ENCODE peak calls at places on chromosomes 3 and 15, in eight cellular contexts. One of them, this sample, is unnamed.

GRCh38 chr3:16477054-16477453 is 36.4 kb downstream of the RFTN1 start:
- DNase-seq in bronchial epithelial cell: peak; percentile 17
- DNase-seq in pancreas: no peak
- DNase-seq in endothelial cell: no peak
- DNase-seq in body of pancreas: no peak
- DNase-seq in activated B cell treated with CpG ODN at 0.5 μM for 24 hours: no peak
- DNase-seq in psoas muscle: no peak
- DNase-seq in cardiac muscle cell: peak; percentile 56
- DNase-seq in this sample: no peak

GRCh38 chr3:20648921-20649381 is 462.9 kb upstream of the SGO1 start:
- DNase-seq in bronchial epithelial cell: peak; percentile 29
- DNase-seq in pancreas: no peak
- DNase-seq in endothelial cell: no peak
- DNase-seq in body of pancreas: no peak
- DNase-seq in activated B cell treated with CpG ODN at 0.5 μM for 24 hours: no peak
- DNase-seq in psoas muscle: no peak
- DNase-seq in cardiac muscle cell: peak; percentile 56
- DNase-seq in this sample: no peak

GRCh38 chr3:149702691-149703426 is 45.0 kb upstream of the WWTR1 start:
- DNase-seq in bronchial epithelial cell: peak; percentile 70
- DNase-seq in pancreas: no peak
- DNase-seq in endothelial cell: no peak
- DNase-seq in body of pancreas: no peak
- DNase-seq in activated B cell treated with CpG ODN at 0.5 μM for 24 hours: no peak
- DNase-seq in psoas muscle: no peak
- DNase-seq in cardiac muscle cell: peak; percentile 68
- DNase-seq in this sample: no peak

GRCh38 chr3:132228923-132229322 is 88.3 kb upstream of the ACP3 start:
- DNase-seq in bronchial epithelial cell: peak; percentile 45
- DNase-seq in pancreas: no peak
- DNase-seq in endothelial cell: no peak
- DNase-seq in body of pancreas: no peak
- DNase-seq in activated B cell treated with CpG ODN at 0.5 μM for 24 hours: no peak
- DNase-seq in psoas muscle: no peak
- DNase-seq in cardiac muscle cell: no peak
- DNase-seq in this sample: peak; percentile 33

GRCh38 chr3:1131156-1131555 is 38.3 kb downstream of the CNTN6 start:
- DNase-seq in bronchial epithelial cell: no peak
- DNase-seq in pancreas: no peak
- DNase-seq in endothelial cell: no peak
- DNase-seq in body of pancreas: no peak
- DNase-seq in activated B cell treated with CpG ODN at 0.5 μM for 24 hours: no peak
- DNase-seq in psoas muscle: no peak
- DNase-seq in cardiac muscle cell: no peak
- DNase-seq in this sample: peak; percentile 1

GRCh38 chr3:152554980-152555379 is 280.0 kb upstream of the P2RY1 start:
- DNase-seq in bronchial epithelial cell: no peak
- DNase-seq in pancreas: no peak
- DNase-seq in endothelial cell: no peak
- DNase-seq in body of pancreas: no peak
- DNase-seq in activated B cell treated with CpG ODN at 0.5 μM for 24 hours: no peak
- DNase-seq in psoas muscle: no peak
- DNase-seq in cardiac muscle cell: peak; percentile 71
- DNase-seq in this sample: no peak

GRCh38 chr3:64974401-64974800 is 286.6 kb upstream of the ADAMTS9 start:
- DNase-seq in bronchial epithelial cell: no peak
- DNase-seq in pancreas: no peak
- DNase-seq in endothelial cell: no peak
- DNase-seq in body of pancreas: no peak
- DNase-seq in activated B cell treated with CpG ODN at 0.5 μM for 24 hours: no peak
- DNase-seq in psoas muscle: no peak
- DNase-seq in cardiac muscle cell: no peak
- DNase-seq in this sample: no peak

GRCh38 chr15:57600197-57600596 is 8.5 kb downstream of the MYZAP start:
- DNase-seq in bronchial epithelial cell: no peak
- DNase-seq in pancreas: no peak
- DNase-seq in endothelial cell: no peak
- DNase-seq in body of pancreas: no peak
- DNase-seq in activated B cell treated with CpG ODN at 0.5 μM for 24 hours: no peak
- DNase-seq in psoas muscle: no peak
- DNase-seq in cardiac muscle cell: no peak
- DNase-seq in this sample: no peak

GRCh38 chr3:106119691-106120090 is 250.9 kb upstream of the CBLB start:
- DNase-seq in bronchial epithelial cell: no peak
- DNase-seq in pancreas: no peak
- DNase-seq in endothelial cell: no peak
- DNase-seq in body of pancreas: no peak
- DNase-seq in activated B cell treated with CpG ODN at 0.5 μM for 24 hours: no peak
- DNase-seq in psoas muscle: no peak
- DNase-seq in cardiac muscle cell: peak; percentile 43
- DNase-seq in this sample: no peak

GRCh38 chr3:106120334-106120733 is 251.5 kb upstream of the CBLB start:
- DNase-seq in bronchial epithelial cell: peak; percentile 58
- DNase-seq in pancreas: no peak
- DNase-seq in endothelial cell: no peak
- DNase-seq in body of pancreas: no peak
- DNase-seq in activated B cell treated with CpG ODN at 0.5 μM for 24 hours: no peak
- DNase-seq in psoas muscle: no peak
- DNase-seq in cardiac muscle cell: peak; percentile 46
- DNase-seq in this sample: no peak

GRCh38 chr3:106117490-106117858 is 248.7 kb upstream of the CBLB start:
- DNase-seq in bronchial epithelial cell: peak; percentile 62
- DNase-seq in pancreas: no peak
- DNase-seq in endothelial cell: no peak
- DNase-seq in body of pancreas: no peak
- DNase-seq in activated B cell treated with CpG ODN at 0.5 μM for 24 hours: no peak
- DNase-seq in psoas muscle: no peak
- DNase-seq in cardiac muscle cell: no peak
- DNase-seq in this sample: no peak

GRCh38 chr3:106124818-106125217 is 256.0 kb upstream of the CBLB start:
- DNase-seq in bronchial epithelial cell: no peak
- DNase-seq in pancreas: no peak
- DNase-seq in endothelial cell: no peak
- DNase-seq in body of pancreas: no peak
- DNase-seq in activated B cell treated with CpG ODN at 0.5 μM for 24 hours: no peak
- DNase-seq in psoas muscle: no peak
- DNase-seq in cardiac muscle cell: no peak
- DNase-seq in this sample: no peak

GRCh38 chr3:106121491-106122289 is 252.9 kb upstream of the CBLB start:
- DNase-seq in bronchial epithelial cell: peak; percentile 29
- DNase-seq in pancreas: no peak
- DNase-seq in endothelial cell: no peak
- DNase-seq in body of pancreas: no peak
- DNase-seq in activated B cell treated with CpG ODN at 0.5 μM for 24 hours: no peak
- DNase-seq in psoas muscle: no peak
- DNase-seq in cardiac muscle cell: no peak
- DNase-seq in this sample: no peak
- TF ChIP-seq CTCF in bronchial epithelial cell: no peak
- TF ChIP-seq CTCF in pancreas: no peak
- TF ChIP-seq CTCF in endothelial cell: no peak
- TF ChIP-seq CTCF in body of pancreas: no peak
- TF ChIP-seq CTCF in activated B cell treated with CpG ODN at 0.5 μM for 24 hours: no peak
- TF ChIP-seq CTCF in psoas muscle: no peak
- TF ChIP-seq CTCF in cardiac muscle cell: no peak
- TF ChIP-seq CTCF in this sample: no peak

DNA sequence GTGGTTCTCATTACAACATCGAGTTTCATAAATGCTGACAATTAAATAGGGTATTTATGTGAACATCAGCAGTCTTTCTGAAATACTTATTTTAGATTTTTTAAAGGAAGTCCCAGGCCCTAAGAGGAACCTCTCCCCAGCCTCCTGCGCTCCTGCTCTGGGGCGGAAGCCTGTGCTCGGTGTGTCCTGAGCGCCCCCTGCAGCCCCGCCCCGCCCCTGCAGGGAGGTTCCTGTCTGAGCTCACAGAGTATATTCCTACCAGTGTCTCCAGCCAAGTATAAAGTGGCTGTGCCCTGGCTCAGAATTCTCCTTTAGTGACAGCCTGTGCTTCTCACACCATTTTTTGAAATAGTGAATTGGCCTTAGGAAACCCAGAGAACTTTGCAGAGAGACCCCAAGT is 567.9 kb downstream of the GOLGA6L6 start:
- DNase-seq in bronchial epithelial cell: no peak
- DNase-seq in pancreas: no peak
- DNase-seq in endothelial cell: no peak
- DNase-seq in body of pancreas: no peak
- DNase-seq in activated B cell treated with CpG ODN at 0.5 μM for 24 hours: no peak
- DNase-seq in psoas muscle: no peak
- DNase-seq in cardiac muscle cell: no peak
- DNase-seq in this sample: no peak
- TF ChIP-seq CTCF in bronchial epithelial cell: no peak
- TF ChIP-seq CTCF in pancreas: no peak
- TF ChIP-seq CTCF in endothelial cell: no peak
- TF ChIP-seq CTCF in body of pancreas: no peak
- TF ChIP-seq CTCF in activated B cell treated with CpG ODN at 0.5 μM for 24 hours: no peak
- TF ChIP-seq CTCF in psoas muscle: no peak
- TF ChIP-seq CTCF in cardiac muscle cell: no peak
- TF ChIP-seq CTCF in this sample: no peak

DNA sequence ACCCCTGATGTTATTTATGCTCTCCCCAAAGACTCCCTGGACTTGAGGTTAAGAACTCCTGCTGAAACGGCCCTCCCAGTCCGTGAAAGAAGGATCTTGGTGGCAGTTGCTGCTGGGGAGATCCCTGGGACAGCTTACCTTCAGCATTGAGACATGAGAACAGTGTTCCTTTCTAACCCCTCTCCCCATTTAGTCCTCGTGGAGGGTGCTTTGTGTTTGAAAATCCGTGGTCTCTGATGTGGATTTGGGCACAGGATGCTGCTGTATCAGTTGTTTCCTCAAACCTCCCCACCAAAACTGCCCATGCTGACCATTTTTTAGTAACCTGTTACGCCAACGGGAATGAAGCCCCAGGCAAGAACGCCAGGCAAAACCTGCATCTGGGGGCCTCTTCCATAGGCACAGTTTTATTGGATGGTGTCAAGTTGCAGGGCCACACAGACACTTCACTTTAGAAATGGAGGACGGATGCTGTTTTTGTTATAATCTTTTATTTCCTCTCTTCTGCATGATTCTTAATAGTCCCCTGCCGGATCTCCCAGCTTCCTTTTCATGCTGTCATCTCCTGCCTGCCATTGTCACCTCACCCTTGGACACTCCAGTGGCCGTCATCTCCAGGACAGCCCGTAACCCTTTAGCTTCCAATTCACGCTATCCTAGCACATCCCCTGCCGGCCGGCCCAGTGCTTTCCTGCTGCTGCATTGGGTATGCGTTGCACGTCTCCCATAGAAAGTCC is 31.7 kb upstream of the CEMIP start:
- DNase-seq in bronchial epithelial cell: no peak
- DNase-seq in pancreas: no peak
- DNase-seq in endothelial cell: no peak
- DNase-seq in body of pancreas: no peak
- DNase-seq in activated B cell treated with CpG ODN at 0.5 μM for 24 hours: no peak
- DNase-seq in psoas muscle: no peak
- DNase-seq in cardiac muscle cell: no peak
- DNase-seq in this sample: no peak
- TF ChIP-seq CTCF in bronchial epithelial cell: no peak
- TF ChIP-seq CTCF in pancreas: no peak
- TF ChIP-seq CTCF in endothelial cell: no peak
- TF ChIP-seq CTCF in body of pancreas: no peak
- TF ChIP-seq CTCF in activated B cell treated with CpG ODN at 0.5 μM for 24 hours: no peak
- TF ChIP-seq CTCF in psoas muscle: no peak
- TF ChIP-seq CTCF in cardiac muscle cell: peak; percentile 25
- TF ChIP-seq CTCF in this sample: no peak

GRCh38 chr3:172980849-172981248 is 160.2 kb downstream of the SPATA16 start:
- DNase-seq in bronchial epithelial cell: no peak
- DNase-seq in pancreas: no peak
- DNase-seq in endothelial cell: no peak
- DNase-seq in body of pancreas: no peak
- DNase-seq in activated B cell treated with CpG ODN at 0.5 μM for 24 hours: no peak
- DNase-seq in psoas muscle: no peak
- DNase-seq in cardiac muscle cell: peak; percentile 65
- DNase-seq in this sample: peak; percentile 70

GRCh38 chr3:172984938-172985337 is 156.1 kb downstream of the SPATA16 start:
- DNase-seq in bronchial epithelial cell: no peak
- DNase-seq in pancreas: no peak
- DNase-seq in endothelial cell: no peak
- DNase-seq in body of pancreas: no peak
- DNase-seq in activated B cell treated with CpG ODN at 0.5 μM for 24 hours: no peak
- DNase-seq in psoas muscle: no peak
- DNase-seq in cardiac muscle cell: no peak
- DNase-seq in this sample: no peak

GRCh38 chr3:172981407-172981983 is 159.5 kb downstream of the SPATA16 start:
- DNase-seq in bronchial epithelial cell: no peak
- DNase-seq in pancreas: no peak
- DNase-seq in endothelial cell: no peak
- DNase-seq in body of pancreas: no peak
- DNase-seq in activated B cell treated with CpG ODN at 0.5 μM for 24 hours: no peak
- DNase-seq in psoas muscle: no peak
- DNase-seq in cardiac muscle cell: no peak
- DNase-seq in this sample: no peak

GRCh38 chr3:172987268-172987667 is 153.8 kb downstream of the SPATA16 start:
- DNase-seq in bronchial epithelial cell: peak; percentile 12
- DNase-seq in pancreas: no peak
- DNase-seq in endothelial cell: peak; percentile 39
- DNase-seq in body of pancreas: no peak
- DNase-seq in activated B cell treated with CpG ODN at 0.5 μM for 24 hours: no peak
- DNase-seq in psoas muscle: no peak
- DNase-seq in cardiac muscle cell: no peak
- DNase-seq in this sample: peak; percentile 47

GRCh38 chr3:172982731-172983364 is 158.2 kb downstream of the SPATA16 start:
- DNase-seq in bronchial epithelial cell: no peak
- DNase-seq in pancreas: no peak
- DNase-seq in endothelial cell: no peak
- DNase-seq in body of pancreas: no peak
- DNase-seq in activated B cell treated with CpG ODN at 0.5 μM for 24 hours: no peak
- DNase-seq in psoas muscle: no peak
- DNase-seq in cardiac muscle cell: peak; percentile 30
- DNase-seq in this sample: peak; percentile 54
- TF ChIP-seq CTCF in bronchial epithelial cell: no peak
- TF ChIP-seq CTCF in pancreas: no peak
- TF ChIP-seq CTCF in endothelial cell: peak; percentile 36
- TF ChIP-seq CTCF in body of pancreas: no peak
- TF ChIP-seq CTCF in activated B cell treated with CpG ODN at 0.5 μM for 24 hours: no peak
- TF ChIP-seq CTCF in psoas muscle: no peak
- TF ChIP-seq CTCF in cardiac muscle cell: peak; percentile 14
- TF ChIP-seq CTCF in this sample: peak; percentile 53

DNA sequence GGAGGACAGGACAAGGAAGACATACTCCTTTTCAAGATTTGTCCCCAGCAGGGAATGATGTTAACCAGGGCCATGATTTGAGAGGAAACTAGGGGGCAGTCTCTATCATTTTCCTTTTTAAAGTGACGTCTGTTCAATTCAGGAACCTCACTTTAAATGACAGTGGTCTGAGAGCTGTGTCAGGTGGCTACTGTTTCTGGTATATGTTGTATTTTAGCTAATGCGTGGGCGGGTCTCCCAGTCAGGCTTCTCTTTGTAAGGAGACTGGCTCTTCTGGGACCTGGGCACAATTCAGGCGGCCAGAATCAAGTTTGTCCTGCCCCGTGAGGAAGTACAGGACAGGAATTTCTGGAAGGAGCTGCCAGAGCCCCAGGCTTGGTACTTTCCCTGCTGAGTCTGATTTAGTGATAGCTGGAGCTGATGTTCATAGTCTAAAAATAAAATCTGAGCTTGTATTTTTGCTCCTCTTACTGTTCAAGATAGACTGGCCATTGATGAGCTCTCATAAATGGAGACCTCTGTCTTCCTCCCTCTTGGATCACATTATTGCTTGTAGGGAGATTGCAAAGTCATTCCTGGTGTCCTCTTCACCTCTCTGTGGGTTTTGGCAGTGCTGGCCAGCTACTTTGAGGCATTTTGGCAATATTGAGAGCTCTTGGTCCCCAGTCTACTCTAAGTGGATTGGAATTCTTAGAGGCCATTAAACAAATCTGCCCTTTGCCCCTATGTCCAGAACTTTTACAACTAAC is 25.6 kb downstream of the SQOR start:
- DNase-seq in bronchial epithelial cell: peak; percentile 43
- DNase-seq in pancreas: no peak
- DNase-seq in endothelial cell: no peak
- DNase-seq in body of pancreas: no peak
- DNase-seq in activated B cell treated with CpG ODN at 0.5 μM for 24 hours: no peak
- DNase-seq in psoas muscle: no peak
- DNase-seq in cardiac muscle cell: no peak
- DNase-seq in this sample: no peak
- TF ChIP-seq CTCF in bronchial epithelial cell: peak; percentile 7
- TF ChIP-seq CTCF in pancreas: no peak
- TF ChIP-seq CTCF in endothelial cell: no peak
- TF ChIP-seq CTCF in body of pancreas: no peak
- TF ChIP-seq CTCF in activated B cell treated with CpG ODN at 0.5 μM for 24 hours: no peak
- TF ChIP-seq CTCF in psoas muscle: peak; percentile 34
- TF ChIP-seq CTCF in cardiac muscle cell: no peak
- TF ChIP-seq CTCF in this sample: peak; percentile 32

This sample was measured in A673.